ENCODE peak calls at places on chromosome 22, in seven cellular contexts. H is NAMALWA; D is stimulated activated CD8-positive, alpha-beta memory T cell treated with anti-CD3 and anti-CD28 coated beads, Interleukin-15, amount 100 ng/mL, for 1 hour; U is naive thymus-derived CD8-positive, alpha-beta T cell; S is fibroblast of mammary gland; E is stimulated activated CD4-positive, alpha-beta T cell treated with anti-CD3 and anti-CD28 coated beads, TNF-alpha, amount 100 ng/mL, for 1 hour; B is heart left ventricle. J is an unnamed sample.

GRCh38 chr22:43205261-43205691 is 18.3 kb upstream of the TTLL12 start:
- DNase-seq in E (no peak), D (no peak), H (no peak), U (peak; percentile 22), B (no peak), S (no peak), J (no peak)

GRCh38 chr22:19656541-19657251 is 57.6 kb upstream of the SEPTIN5 start:
- DNase-seq in B (no peak), U (no peak), S (no peak), E (no peak), D (no peak), H (no peak), J (no peak)

GRCh38 chr22:29992341-29993275 is 87.7 kb upstream of the HORMAD2 start:
- DNase-seq in H (no peak), E (no peak), U (no peak), B (no peak), S (no peak), D (no peak), J (no peak)

GRCh38 chr22:26429458-26430238 is 588 bp downstream of the ASPHD2 start:
- DNase-seq in S (no peak), E (no peak), U (peak; percentile 8), H (no peak), B (no peak), D (no peak), J (no peak)

GRCh38 chr22:19103881-19104821 is 18.1 kb downstream of the DGCR2 start:
- DNase-seq in H (no peak), D (no peak), B (no peak), U (no peak), E (no peak), S (no peak), J (no peak)

GRCh38 chr22:17234144-17234623 is 14.9 kb upstream of the ADA2 start:
- DNase-seq in S (peak; percentile 27), U (no peak), B (no peak), E (no peak), H (no peak), D (no peak), J (no peak)

GRCh38 chr22:48089601-48090331 is 1327.3 kb downstream of the TBC1D22A start:
- DNase-seq in U (no peak), B (peak; percentile 39), S (peak; percentile 1), E (no peak), H (no peak), D (no peak), J (peak; percentile 87)

GRCh38 chr22:37062366-37062655 is 10.8 kb downstream of the KCTD17 start:
- DNase-seq in S (no peak), U (no peak), E (no peak), D (no peak), H (no peak), B (no peak), J (no peak)

GRCh38 chr22:22816171-22816514 is 71.5 kb upstream of the IGLL5 start:
- DNase-seq in B (no peak), E (no peak), H (no peak), U (no peak), S (no peak), D (no peak), J (no peak)

GRCh38 chr22:23159287-23159622 is 14.0 kb downstream of the RAB36 start:
- DNase-seq in S (no peak), D (no peak), B (no peak), H (no peak), U (no peak), E (no peak), J (no peak)

GRCh38 chr22:22999473-22999872 is 70.8 kb upstream of the GNAZ start:
- DNase-seq in U (no peak), E (no peak), S (no peak), D (no peak), H (no peak), B (no peak), J (no peak)

GRCh38 chr22:37898441-37899181 is 7.5 kb upstream of the MICALL1 start:
- DNase-seq in H (no peak), B (no peak), U (no peak), D (no peak), E (no peak), S (no peak), J (no peak)

GRCh38 chr22:38419864-38420172 is 35.2 kb downstream of the KCNJ4 start:
- DNase-seq in S (no peak), U (no peak), D (no peak), H (no peak), E (no peak), B (no peak), J (no peak)

GRCh38 chr22:46902998-46903916 is 140.8 kb downstream of the TBC1D22A start:
- DNase-seq in B (no peak), S (no peak), U (no peak), H (no peak), E (no peak), D (no peak), J (no peak)

GRCh38 chr22:33757041-33757440 is 163.2 kb downstream of the LARGE1 start:
- DNase-seq in E (no peak), S (no peak), B (no peak), U (no peak), H (no peak), D (no peak), J (no peak)

GRCh38 chr22:19132693-19133400 is 1.7 kb downstream of the TSSK2 start:
- DNase-seq in E (no peak), H (no peak), U (no peak), D (no peak), B (no peak), S (no peak), J (no peak)

GRCh38 chr22:38239101-38239761 is 33.6 kb downstream of the TMEM184B start:
- DNase-seq in H (no peak), E (no peak), B (no peak), D (no peak), U (no peak), S (peak; percentile 95), J (peak; percentile 56)

GRCh38 chr22:32776800-32777199 is 24.7 kb upstream of the TIMP3 start:
- DNase-seq in H (no peak), B (no peak), E (no peak), D (no peak), S (no peak), U (no peak), J (no peak)

GRCh38 chr22:39182478-39183030 is 30.1 kb upstream of the CBX7 start:
- DNase-seq in B (no peak), S (no peak), H (no peak), D (no peak), U (no peak), E (no peak), J (no peak)

GRCh38 chr22:40721266-40721665 is 42.0 kb downstream of the MCHR1 start:
- DNase-seq in S (peak; percentile 62), D (no peak), B (no peak), H (no peak), E (no peak), U (no peak), J (peak; percentile 24)

GRCh38 chr22:19556963-19557545 is 32.8 kb upstream of the CLDN5 start:
- DNase-seq in D (no peak), E (no peak), H (no peak), B (no peak), U (no peak), S (no peak), J (no peak)

GRCh38 chr22:43401661-43402060 is 10.2 kb upstream of the MPPED1 start:
- DNase-seq in U (no peak), D (no peak), H (no peak), B (peak; percentile 6), E (no peak), S (no peak), J (no peak)

GRCh38 chr22:30253205-30253852 is 6.8 kb upstream of the LIF start:
- DNase-seq in E (no peak), S (peak; percentile 47), H (no peak), U (no peak), D (no peak), B (peak; percentile 88), J (no peak)

GRCh38 chr22:50303848-50304527 is 3.5 kb downstream of the PLXNB2 start:
- DNase-seq in B (no peak), H (peak; percentile 69), U (no peak), E (no peak), S (peak; percentile 19), D (no peak), J (peak; percentile 83)

GRCh38 chr22:50114221-50114981 is 24.6 kb downstream of the MOV10L1 start:
- DNase-seq in S (peak; percentile 66), U (no peak), B (no peak), D (no peak), H (no peak), E (no peak), J (peak; percentile 46)